ENCODE peak calls at places on chromosomes 11 and 22, in ten cellular contexts. V, J, G, F, M, Q, W, H, R and D are unnamed samples. For H3K4me1, the result is how much of the 10 kb centered on the place peaks cover.

GRCh38 chr22:37627091-37627490 is 12.4 kb upstream of the SH3BP1 start:
- DNase-seq in W (no peak), H (no peak), G (no peak), R (no peak), F (no peak), Q (peak), J (no peak), V (no peak), M (no peak), D (no peak)

GRCh38 chr11:61827573-61828378 is at the start of gene FADS2:
- DNase-seq in Q (peak), J (peak), M (peak), F (no peak), G (peak), W (peak), V (peak), R (peak), H (peak), D (peak)

GRCh38 chr11:69308531-69308930 is 14.6 kb downstream of the MYEOV start:
- DNase-seq in W (no peak), R (peak), H (no peak), Q (no peak), V (no peak), G (no peak), F (no peak), J (no peak), M (no peak), D (no peak)

GRCh38 chr22:24460418-24461089 is 33.2 kb downstream of the ADORA2A start:
- DNase-seq in G (no peak), W (peak), H (peak), M (no peak), V (no peak), F (no peak), Q (no peak), J (no peak), R (no peak), D (no peak)

GRCh38 chr22:45585946-45586540 is 83.4 kb downstream of the FBLN1 start:
- DNase-seq in G (no peak), F (no peak), M (no peak), J (no peak), W (no peak), Q (no peak), H (no peak), V (no peak), R (no peak), D (no peak)

GRCh38 chr11:11876458-11876857 is 34.7 kb downstream of the USP47 start:
- DNase-seq in G (no peak), F (no peak), Q (peak), J (no peak), R (no peak), H (peak), V (no peak), W (peak), M (peak), D (no peak)

GRCh38 chr11:83773950-83774880 is 488.0 kb upstream of the CCDC90B start:
- DNase-seq in W (peak), R (no peak), J (no peak), V (no peak), G (no peak), F (no peak), Q (peak), H (peak), M (no peak), D (no peak)

GRCh38 chr22:37462983-37463382 is 23.2 kb downstream of the MFNG start:
- DNase-seq in M (peak), W (peak), H (no peak), F (no peak), R (no peak), J (no peak), V (no peak), Q (peak), G (no peak), D (no peak)

GRCh38 chr22:39656495-39657490 is 86.2 kb downstream of the CACNA1I start:
- DNase-seq in H (peak), M (no peak), F (no peak), J (no peak), Q (peak), R (no peak), W (no peak), G (no peak), V (no peak), D (no peak)

GRCh38 chr22:26681395-26681821 is 24.0 kb downstream of the MIAT start:
- DNase-seq in Q (peak), M (no peak), J (no peak), R (no peak), G (no peak), F (no peak), W (peak), V (no peak), H (peak), D (no peak)

GRCh38 chr11:10622108-10622507 is 53.6 kb upstream of the LYVE1 start:
- DNase-seq in G (no peak), M (no peak), R (no peak), W (no peak), F (no peak), H (no peak), J (no peak), V (no peak), Q (no peak), D (no peak)

GRCh38 chr11:60978546-60979380 is 7.3 kb downstream of the CD6 start:
- DNase-seq in J (no peak), H (peak), R (no peak), G (peak), M (no peak), Q (no peak), W (no peak), F (peak), V (no peak), D (no peak)

GRCh38 chr11:134479206-134479955 is 67.3 kb upstream of the B3GAT1 start:
- DNase-seq in H (no peak), W (peak), V (no peak), J (no peak), F (no peak), R (no peak), M (no peak), G (no peak), Q (no peak), D (no peak)

GRCh38 chr11:67345949-67346819 is 7.2 kb downstream of the POLD4 start:
- DNase-seq in W (peak), R (no peak), J (no peak), F (no peak), G (peak), V (peak), H (peak), M (no peak), Q (peak), D (no peak)

DNA sequence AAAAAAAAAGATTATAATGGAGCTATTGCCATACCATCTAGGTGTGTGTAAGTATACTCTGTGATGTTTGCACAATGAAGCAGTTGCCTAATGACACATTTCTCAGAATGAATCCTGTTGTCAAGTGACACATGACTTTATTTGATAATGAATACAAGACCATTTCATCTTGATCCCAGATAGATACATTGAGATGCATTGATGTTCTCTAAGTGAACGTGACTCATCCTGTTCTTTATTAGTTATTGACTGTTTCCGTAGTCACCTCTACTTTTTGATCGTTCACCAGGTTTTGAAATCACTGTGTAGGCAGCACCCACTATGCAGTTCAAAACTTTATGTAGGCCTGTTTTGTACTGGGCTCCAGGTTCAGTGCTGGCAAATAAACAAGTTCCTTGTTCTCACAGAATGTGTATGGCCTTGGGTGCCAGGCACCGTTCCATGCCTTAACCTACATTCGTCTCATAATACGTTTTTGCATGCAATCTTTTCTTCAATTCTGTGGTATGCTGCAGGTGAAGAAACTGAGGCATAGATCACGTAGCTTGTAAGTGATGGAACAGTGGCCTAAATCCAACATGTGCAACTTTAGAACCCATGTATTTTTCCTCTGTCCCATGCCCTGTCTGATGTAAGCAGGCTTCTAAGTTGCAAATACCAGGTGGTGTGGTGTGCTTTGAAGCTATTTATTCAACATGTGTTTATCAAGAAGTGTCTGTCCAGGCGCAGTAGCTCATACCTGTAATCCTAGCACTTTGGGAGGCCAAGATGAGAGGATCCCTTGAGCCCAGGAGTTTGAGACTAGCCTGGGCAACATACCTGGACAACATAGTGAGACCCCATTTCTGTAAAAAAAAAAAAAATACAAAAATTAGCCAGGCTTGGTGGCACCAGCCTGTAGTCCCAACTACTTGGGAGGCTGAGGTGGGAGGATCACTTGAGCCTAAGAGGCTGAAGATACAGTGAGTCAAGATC is 10.4 kb downstream of the SREBF2 start:
- DNase-seq in F (no peak), W (no peak), R (no peak), J (no peak), Q (no peak), M (no peak), H (no peak), V (no peak), G (no peak), D (no peak)
- H3K4me1 ChIP-seq in F (half or more), W (under half), R (under half), J (half or more), Q (under half), M (under half), H (under half), V (half or more), G (half or more), D (under half)

GRCh38 chr11:2301631-2302272 is at the start of the genes C11orf21 and TSPAN32:
- DNase-seq in G (peak), W (no peak), Q (no peak), F (no peak), H (no peak), R (no peak), M (no peak), V (peak), J (peak), D (no peak)
- H3K4me1 ChIP-seq in G (half or more), W (under half), Q (under half), F (under half), H (under half), R (under half), M (under half), V (under half), J (under half), D (under half)

DNA sequence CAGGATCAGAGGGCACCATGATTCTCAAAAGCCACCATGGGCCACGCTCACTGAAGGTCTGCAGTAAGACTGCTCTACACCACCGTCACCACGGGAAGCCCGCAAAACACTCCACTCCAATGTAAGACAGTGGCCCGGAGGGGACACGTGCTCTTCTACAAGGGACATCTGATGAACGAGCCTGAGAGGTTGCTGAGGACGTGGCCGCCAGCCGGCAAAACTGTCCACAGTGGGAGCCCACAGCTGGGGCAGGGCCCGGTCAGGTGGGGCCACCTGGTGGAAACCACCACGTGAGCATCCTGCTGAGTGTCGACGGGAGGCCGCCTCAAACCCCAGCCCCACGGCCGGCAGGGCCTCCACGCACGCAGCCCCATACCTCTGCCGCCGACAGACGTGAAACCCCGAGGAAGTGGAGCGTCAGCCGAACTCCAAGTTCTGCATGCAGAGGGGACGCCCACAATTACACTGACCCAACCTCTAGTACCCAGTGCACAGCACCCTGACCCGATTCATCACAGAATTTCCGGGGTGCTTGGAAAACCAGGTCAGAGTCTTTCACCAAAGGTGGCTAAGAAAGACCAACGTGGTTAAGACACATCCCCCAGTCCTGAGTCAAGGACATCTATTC is 42.6 kb downstream of the BRD1 start:
- DNase-seq in Q (no peak), W (no peak), F (no peak), G (peak), M (no peak), J (no peak), H (no peak), V (no peak), R (no peak), D (no peak)
- H3K4me1 ChIP-seq in Q (under half), W (under half), F (under half), G (under half), M (under half), J (half or more), H (under half), V (under half), R (half or more), D (under half)

GRCh38 chr11:65786786-65787636 is at the start of gene OVOL1:
- DNase-seq in W (peak), Q (no peak), J (no peak), G (peak), H (no peak), F (no peak), R (no peak), V (peak), M (no peak), D (no peak)

GRCh38 chr11:65789230-65790103 is 2.6 kb downstream of the OVOL1 start:
- DNase-seq in Q (no peak), R (no peak), M (no peak), W (no peak), H (no peak), F (no peak), G (no peak), J (no peak), V (no peak), D (no peak)

GRCh38 chr11:65790104-65790901 is 3.4 kb downstream of the OVOL1 start:
- DNase-seq in J (no peak), V (no peak), G (no peak), W (no peak), R (no peak), H (no peak), M (no peak), Q (no peak), F (no peak), D (no peak)

GRCh38 chr11:65787649-65788622 is 1.1 kb downstream of the OVOL1 start:
- DNase-seq in G (no peak), Q (peak), J (no peak), M (no peak), H (no peak), R (no peak), F (no peak), W (peak), V (peak), D (no peak)

DNA sequence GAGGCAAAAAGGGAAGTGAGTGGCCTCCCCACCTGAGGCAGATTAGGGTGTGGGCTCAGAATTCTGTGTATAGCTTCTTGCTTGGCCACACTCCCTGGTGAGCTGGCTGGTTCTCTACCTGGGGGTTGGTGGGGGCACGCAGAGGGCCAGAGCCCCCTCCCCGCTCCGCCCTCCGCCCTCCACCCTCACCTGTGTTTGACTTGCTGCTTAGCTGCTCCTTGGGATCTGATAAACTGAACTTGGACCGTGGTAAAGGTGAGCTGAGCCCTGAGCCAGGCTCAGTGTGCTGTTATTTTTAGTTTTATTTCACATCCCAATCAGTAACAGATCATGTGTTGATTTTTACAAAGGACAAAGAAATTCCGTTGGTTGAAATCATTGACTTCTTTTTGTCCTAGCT is 1.9 kb downstream of the OVOL1 start:
- DNase-seq in G (no peak), V (no peak), W (no peak), F (no peak), M (no peak), J (no peak), H (no peak), Q (no peak), R (no peak), D (no peak)
- H3K4me1 ChIP-seq in G (under half), V (half or more), W (under half), F (under half), M (under half), J (under half), H (under half), Q (under half), R (under half), D (under half)

GRCh38 chr22:17269607-17270261 is 50.5 kb upstream of the ADA2 start:
- DNase-seq in W (no peak), F (no peak), Q (no peak), V (peak), J (no peak), G (no peak), R (no peak), M (no peak), H (no peak), D (no peak)
- H3K4me1 ChIP-seq in W (under half), F (under half), Q (under half), V (under half), J (under half), G (under half), R (under half), M (under half), H (half or more), D (under half)

DNA sequence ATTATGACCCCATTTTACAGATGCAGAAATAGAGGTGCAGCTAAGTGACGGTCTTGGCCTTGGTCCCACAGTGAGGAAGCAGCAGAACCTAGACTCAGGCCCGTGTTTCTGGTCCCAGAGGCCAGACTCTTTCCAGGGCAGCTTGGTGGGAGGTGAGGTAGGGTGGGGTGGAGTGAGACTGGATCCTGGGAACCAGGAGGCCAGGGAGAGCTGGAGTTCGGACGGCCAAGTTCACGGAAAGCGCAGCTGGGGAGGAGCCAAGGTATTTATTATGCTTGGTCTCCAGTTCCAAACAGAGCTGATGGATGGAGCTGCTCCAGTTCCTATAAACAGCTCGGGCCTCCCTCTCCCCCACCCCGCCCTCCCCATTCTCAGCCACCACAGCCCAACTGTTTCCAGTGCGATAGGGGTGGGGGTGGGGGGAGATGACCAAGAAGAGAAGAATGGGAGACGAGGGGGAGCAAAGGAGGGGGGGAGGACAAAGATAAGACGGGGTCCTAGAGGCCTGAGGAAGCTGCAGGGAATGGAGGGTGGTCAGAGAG is 16.2 kb downstream of the LRRC32 start:
- DNase-seq in J (peak), G (no peak), V (peak), F (no peak), Q (peak), M (no peak), W (peak), R (peak), H (no peak), D (peak)
- H3K4me1 ChIP-seq in J (half or more), G (under half), V (under half), F (under half), Q (under half), M (under half), W (under half), R (under half), H (under half), D (half or more)

DNA sequence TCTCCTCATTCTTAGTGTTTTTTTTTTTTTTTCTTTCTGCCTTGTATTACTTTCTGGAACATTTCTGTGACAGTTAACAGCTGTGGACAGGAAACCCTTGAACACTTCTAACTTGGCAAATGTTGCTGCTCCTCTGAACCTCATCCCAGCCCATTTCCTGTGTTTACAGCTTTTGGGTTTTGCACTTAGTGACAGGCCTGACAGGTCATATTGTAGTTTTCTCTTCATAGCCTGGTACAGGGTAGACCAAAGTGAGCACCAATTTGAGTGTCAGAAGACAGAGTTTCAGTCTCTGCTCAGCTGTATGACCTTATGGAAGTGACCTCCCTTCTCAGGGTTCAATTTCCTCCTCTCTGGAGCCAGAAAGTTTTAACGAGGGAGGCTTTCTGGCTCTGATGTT is 91.6 kb downstream of the STIM1 start:
- DNase-seq in J (peak), Q (peak), M (no peak), R (peak), W (no peak), G (peak), V (peak), F (no peak), H (peak), D (peak)
- H3K4me1 ChIP-seq in J (half or more), Q (under half), M (under half), R (half or more), W (under half), G (half or more), V (under half), F (under half), H (under half), D (half or more)

GRCh38 chr11:47536925-47537324 is 16.0 kb downstream of the CELF1 start:
- DNase-seq in F (no peak), Q (no peak), V (no peak), W (no peak), J (no peak), G (no peak), M (no peak), R (no peak), H (no peak), D (no peak)

GRCh38 chr11:47534707-47535251 is 18.2 kb downstream of the CELF1 start:
- DNase-seq in V (no peak), F (no peak), Q (no peak), R (no peak), M (no peak), W (no peak), J (no peak), G (no peak), H (peak), D (no peak)

GRCh38 chr11:47527186-47527585 is 25.7 kb downstream of the CELF1 start:
- DNase-seq in F (no peak), W (no peak), H (no peak), M (no peak), Q (no peak), J (no peak), G (no peak), R (no peak), V (no peak), D (no peak)

GRCh38 chr11:47533690-47534135 is 19.2 kb downstream of the CELF1 start:
- DNase-seq in F (no peak), W (no peak), V (no peak), R (no peak), M (no peak), G (no peak), H (no peak), J (no peak), Q (peak), D (no peak)

DNA sequence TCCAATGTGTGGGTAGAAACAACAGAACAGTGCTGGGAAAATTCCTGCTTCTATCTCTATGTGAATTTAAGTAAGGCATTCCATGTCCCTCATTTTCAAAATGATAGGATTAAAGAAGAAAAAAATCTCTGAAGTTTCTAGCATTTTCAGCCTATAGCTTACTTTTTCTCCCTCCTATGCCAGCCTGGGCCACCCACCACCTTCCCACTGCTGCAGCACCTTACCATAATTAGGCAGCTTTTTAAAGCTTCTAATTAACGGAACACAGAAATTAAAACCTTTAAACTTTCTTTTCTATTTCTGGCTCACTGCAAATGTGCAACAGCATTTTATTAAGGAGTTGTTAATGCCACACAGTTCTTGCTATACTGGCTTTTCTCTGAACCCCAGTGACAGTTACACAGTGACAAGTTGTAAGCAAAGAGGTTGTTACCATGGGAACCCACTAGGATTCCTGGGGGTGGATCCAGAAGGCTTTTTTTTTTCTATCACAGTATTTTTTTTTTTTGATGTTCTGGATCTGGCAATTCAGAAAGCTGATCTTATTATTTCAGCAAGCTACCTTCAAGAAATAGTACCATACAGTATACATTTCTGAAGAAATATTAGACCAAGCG is 20.2 kb downstream of the CELF1 start:
- DNase-seq in W (peak), F (no peak), Q (peak), H (peak), G (no peak), R (no peak), J (no peak), V (no peak), M (no peak), D (no peak)
- H3K4me1 ChIP-seq in W (under half), F (under half), Q (under half), H (under half), G (half or more), R (half or more), J (half or more), V (under half), M (under half), D (under half)